ENCODE peak calls at places on chromosomes 11 and 22, in five cellular contexts. One of them, this sample, is unnamed.

GRCh38 chr11:29343465-29344333 is 673.1 kb downstream of the KCNA4 start:
- DNase-seq in amniotic stem cell: no peak
- DNase-seq in fibroblast of villous mesenchyme: peak; percentile 39
- DNase-seq in fibroblast of the conjunctiva: peak; percentile 26
- DNase-seq in kidney: peak; percentile 70
- DNase-seq in this sample: peak; percentile 73

GRCh38 chr11:798093-798713 is at the start of gene SLC25A22:
- DNase-seq in fibroblast of villous mesenchyme: peak; percentile 71
- DNase-seq in kidney: peak; percentile 90
- DNase-seq in amniotic stem cell: peak; percentile 83
- DNase-seq in fibroblast of the conjunctiva: no peak
- DNase-seq in this sample: peak; percentile 79

GRCh38 chr11:69801513-69802335 is 17.5 kb downstream of the FGF3 start:
- DNase-seq in kidney: no peak
- DNase-seq in amniotic stem cell: no peak
- DNase-seq in fibroblast of villous mesenchyme: peak; percentile 7
- DNase-seq in fibroblast of the conjunctiva: no peak
- DNase-seq in this sample: peak; percentile 28

GRCh38 chr11:131370090-131370751 is at the start of gene NTM:
- DNase-seq in fibroblast of the conjunctiva: peak; percentile 12
- DNase-seq in fibroblast of villous mesenchyme: peak; percentile 0
- DNase-seq in kidney: no peak
- DNase-seq in amniotic stem cell: no peak
- DNase-seq in this sample: peak; percentile 6

GRCh38 chr11:110168404-110168803 is 75.2 kb downstream of the ZC3H12C start:
- DNase-seq in fibroblast of the conjunctiva: no peak
- DNase-seq in amniotic stem cell: no peak
- DNase-seq in kidney: no peak
- DNase-seq in fibroblast of villous mesenchyme: no peak
- DNase-seq in this sample: no peak

GRCh38 chr11:94423467-94423866 is 22.2 kb upstream of the GPR83 start:
- DNase-seq in kidney: peak; percentile 83
- DNase-seq in fibroblast of villous mesenchyme: no peak
- DNase-seq in fibroblast of the conjunctiva: no peak
- DNase-seq in amniotic stem cell: no peak
- DNase-seq in this sample: no peak

GRCh38 chr11:108933630-108934029 is 268.8 kb downstream of the DDX10 start:
- DNase-seq in fibroblast of the conjunctiva: no peak
- DNase-seq in kidney: no peak
- DNase-seq in fibroblast of villous mesenchyme: peak; percentile 69
- DNase-seq in amniotic stem cell: no peak
- DNase-seq in this sample: peak; percentile 69

GRCh38 chr22:50544746-50545253 is 899 bp upstream of the KLHDC7B start:
- DNase-seq in amniotic stem cell: no peak
- DNase-seq in fibroblast of the conjunctiva: no peak
- DNase-seq in fibroblast of villous mesenchyme: no peak
- DNase-seq in kidney: peak; percentile 87
- DNase-seq in this sample: no peak

GRCh38 chr11:9563196-9563730 is 10.2 kb upstream of the WEE1 start:
- DNase-seq in fibroblast of the conjunctiva: no peak
- DNase-seq in kidney: no peak
- DNase-seq in fibroblast of villous mesenchyme: no peak
- DNase-seq in amniotic stem cell: no peak
- DNase-seq in this sample: no peak

GRCh38 chr22:46090051-46090591 is 60.2 kb upstream of the PPARA start:
- DNase-seq in kidney: peak; percentile 82
- DNase-seq in amniotic stem cell: no peak
- DNase-seq in fibroblast of villous mesenchyme: peak; percentile 55
- DNase-seq in fibroblast of the conjunctiva: no peak
- DNase-seq in this sample: no peak

GRCh38 chr11:121936375-121936774 is 179.6 kb downstream of the BLID start:
- DNase-seq in fibroblast of the conjunctiva: no peak
- DNase-seq in amniotic stem cell: no peak
- DNase-seq in kidney: no peak
- DNase-seq in fibroblast of villous mesenchyme: no peak
- DNase-seq in this sample: peak; percentile 28